ENCODE peak calls at places on chromosomes 16 and 17, in eight cellular contexts. N, F, R, K, H, D, X and C are unnamed samples.

GRCh38 chr17:15978606-15979005 is 20.9 kb downstream of the ZSWIM7 start:
- DNase-seq in N (no peak), F (no peak), R (no peak), K (no peak), H (no peak), D (no peak), X (no peak), C (no peak)

GRCh38 chr17:40809721-40810421 is 10.1 kb upstream of the KRT28 start:
- DNase-seq in N (peak), F (no peak), R (no peak), K (no peak), H (no peak), D (no peak), X (no peak), C (no peak)

GRCh38 chr16:86031141-86031678 is 132.2 kb downstream of the IRF8 start:
- DNase-seq in N (no peak), F (no peak), R (peak), K (no peak), H (no peak), D (no peak), X (no peak), C (no peak)

GRCh38 chr16:58137581-58137980 is 8.4 kb upstream of the CFAP20 start:
- DNase-seq in N (no peak), F (no peak), R (no peak), K (no peak), H (no peak), D (no peak), X (no peak), C (no peak)

GRCh38 chr17:8073627-8074485 is 13.7 kb downstream of the ALOX12B start:
- DNase-seq in N (peak), F (peak), R (peak), K (peak), H (peak), D (peak), X (peak), C (peak)

GRCh38 chr16:21184834-21185233 is 26.4 kb downstream of the LDAF1 start:
- DNase-seq in N (peak), F (no peak), R (no peak), K (no peak), H (no peak), D (no peak), X (no peak), C (no peak)

GRCh38 chr17:72408641-72409040 is 287.8 kb downstream of the SOX9 start:
- DNase-seq in N (no peak), F (no peak), R (no peak), K (no peak), H (no peak), D (no peak), X (no peak), C (no peak)

GRCh38 chr17:41492771-41493170 is 3.1 kb upstream of the KRT36 start:
- DNase-seq in N (no peak), F (no peak), R (no peak), K (peak), H (no peak), D (no peak), X (no peak), C (no peak)

GRCh38 chr17:77425791-77426641 is 285.2 kb downstream of the SEC14L1 start:
- DNase-seq in N (peak), F (peak), R (no peak), K (peak), H (no peak), D (peak), X (no peak), C (no peak)

GRCh38 chr17:35368086-35368824 is 5.2 kb downstream of the SLFN11 start:
- DNase-seq in N (no peak), F (no peak), R (peak), K (no peak), H (no peak), D (no peak), X (peak), C (peak)

GRCh38 chr17:4573682-4574081 is 10.6 kb upstream of the SMTNL2 start:
- DNase-seq in N (peak), F (no peak), R (no peak), K (no peak), H (no peak), D (no peak), X (peak), C (no peak)

GRCh38 chr17:68910789-68911431 is 44.3 kb downstream of the ABCA8 start:
- DNase-seq in N (no peak), F (no peak), R (no peak), K (no peak), H (no peak), D (no peak), X (no peak), C (no peak)

GRCh38 chr17:3916013-3916696 is at the start of gene P2RX1:
- DNase-seq in N (no peak), F (no peak), R (no peak), K (no peak), H (no peak), D (no peak), X (peak), C (peak)

GRCh38 chr17:7552621-7553051 is 3.8 kb downstream of the TNFSF12 start:
- DNase-seq in N (no peak), F (no peak), R (no peak), K (no peak), H (no peak), D (no peak), X (peak), C (peak)

GRCh38 chr16:52852978-52853377 is 199.7 kb downstream of the CHD9NB start:
- DNase-seq in N (no peak), F (no peak), R (no peak), K (no peak), H (no peak), D (no peak), X (no peak), C (no peak)

GRCh38 chr17:50042211-50042610 is 13.7 kb upstream of the ITGA3 start:
- DNase-seq in N (no peak), F (no peak), R (no peak), K (no peak), H (no peak), D (no peak), X (no peak), C (no peak)

GRCh38 chr16:27811881-27812280 is 251.6 kb downstream of the GSG1L start:
- DNase-seq in N (no peak), F (no peak), R (no peak), K (no peak), H (no peak), D (no peak), X (no peak), C (no peak)

GRCh38 chr16:85303354-85303883 is 191.1 kb upstream of the CIBAR2 start:
- DNase-seq in N (peak), F (peak), R (peak), K (peak), H (peak), D (no peak), X (no peak), C (peak)

DNA sequence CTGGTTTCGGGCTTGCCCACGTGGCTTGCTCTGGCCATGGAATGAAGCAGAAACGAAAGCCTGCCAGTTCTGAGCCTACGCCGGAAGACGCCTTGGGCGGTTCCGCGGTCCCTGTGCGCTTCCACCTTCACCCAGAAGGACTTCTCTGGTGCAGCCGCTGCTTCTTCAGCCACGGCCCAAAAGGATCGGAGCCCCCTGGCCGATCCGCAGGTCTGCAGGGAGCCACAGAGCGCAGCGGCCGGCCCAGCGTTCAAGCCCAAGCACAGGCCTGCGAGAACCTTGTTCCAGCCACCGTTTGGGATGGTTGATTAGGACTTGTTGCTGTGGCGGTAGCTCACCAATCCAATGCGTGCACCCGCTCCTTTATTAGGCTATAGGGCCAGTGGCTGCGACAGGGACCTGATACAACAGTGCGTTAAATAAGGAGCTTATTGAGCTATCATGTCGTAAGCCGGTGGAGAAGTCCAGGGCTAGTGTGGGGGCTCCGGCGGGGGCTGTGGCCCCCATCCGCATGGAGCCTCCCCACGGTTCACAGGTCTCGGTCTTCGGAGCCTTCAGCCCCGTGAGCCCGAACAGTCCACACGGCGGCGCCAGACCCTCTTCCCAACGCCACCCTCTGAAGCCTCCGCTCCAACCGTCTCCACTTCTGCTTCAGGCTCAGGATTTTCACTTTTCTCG is 10.2 kb upstream of the MPP2 start:
- DNase-seq in N (peak), F (peak), R (peak), K (no peak), H (no peak), D (no peak), X (peak), C (no peak)
- TF ChIP-seq EZH2phosphoT487 in N (no peak), F (no peak), R (no peak), K (no peak), H (no peak), D (no peak), X (no peak), C (no peak)

DNA sequence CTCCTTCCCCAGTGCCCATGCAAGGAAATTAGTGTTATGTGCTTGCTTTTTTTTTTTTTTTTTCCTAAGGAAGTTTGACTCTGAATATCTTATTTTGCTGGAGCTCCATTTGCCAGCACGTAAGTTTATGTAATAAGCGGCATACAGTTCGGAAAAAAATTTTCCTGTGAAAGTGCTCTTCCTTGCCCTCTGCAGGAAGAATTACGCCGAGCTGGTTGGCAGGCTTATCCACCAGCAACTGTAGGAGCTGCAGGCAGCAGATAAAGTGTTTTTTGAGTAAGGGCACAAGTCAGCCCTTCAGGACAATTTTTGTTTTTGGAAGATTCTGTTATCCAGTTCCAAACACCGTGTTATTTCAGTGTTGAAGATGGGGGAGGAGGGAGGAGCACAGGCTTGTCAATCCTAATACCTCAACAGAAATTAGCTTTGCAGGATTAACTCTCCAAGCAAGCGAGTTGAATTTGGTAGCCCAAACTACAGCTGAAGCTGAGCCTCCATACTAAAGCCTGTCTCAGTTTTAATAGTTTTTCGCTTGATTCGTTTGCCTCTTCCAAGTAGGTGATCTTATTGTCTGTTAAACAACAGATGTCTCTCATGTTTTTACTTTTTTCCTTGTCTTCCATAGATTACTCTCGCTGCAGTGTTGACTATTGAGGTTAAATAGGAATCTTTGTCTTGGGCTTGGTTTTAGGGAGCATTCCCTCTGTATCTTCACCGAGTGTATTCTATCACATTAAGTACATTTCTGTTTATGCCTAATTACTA is 1.1 kb downstream of the SPECC1 start:
- DNase-seq in N (peak), F (peak), R (peak), K (peak), H (peak), D (peak), X (peak), C (no peak)
- TF ChIP-seq EZH2phosphoT487 in N (no peak), F (peak), R (no peak), K (no peak), H (no peak), D (no peak), X (no peak), C (no peak)

DNA sequence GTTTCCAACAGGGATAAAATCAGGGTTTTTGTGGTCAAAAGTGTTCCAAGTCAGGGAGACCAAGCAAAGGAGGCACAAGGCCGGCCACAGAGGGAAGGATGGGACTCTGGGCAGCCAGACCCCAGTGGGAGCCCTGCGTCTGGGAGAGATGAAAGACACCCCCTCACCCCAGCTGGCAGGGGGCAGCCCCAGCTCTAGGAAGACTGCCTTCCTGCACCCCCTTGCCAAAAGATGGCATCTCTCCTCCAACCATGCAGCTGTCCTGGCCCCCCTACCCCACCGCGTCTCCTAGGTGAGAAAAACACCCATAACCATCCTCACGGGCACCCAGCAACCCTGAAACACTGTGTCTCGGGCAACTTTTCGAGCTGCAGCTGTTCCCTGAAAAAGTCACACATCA is 51.3 kb downstream of the CUEDC1 start:
- DNase-seq in N (no peak), F (no peak), R (no peak), K (no peak), H (no peak), D (no peak), X (no peak), C (no peak)
- TF ChIP-seq EZH2phosphoT487 in N (no peak), F (no peak), R (no peak), K (no peak), H (no peak), D (no peak), X (no peak), C (no peak)

DNA sequence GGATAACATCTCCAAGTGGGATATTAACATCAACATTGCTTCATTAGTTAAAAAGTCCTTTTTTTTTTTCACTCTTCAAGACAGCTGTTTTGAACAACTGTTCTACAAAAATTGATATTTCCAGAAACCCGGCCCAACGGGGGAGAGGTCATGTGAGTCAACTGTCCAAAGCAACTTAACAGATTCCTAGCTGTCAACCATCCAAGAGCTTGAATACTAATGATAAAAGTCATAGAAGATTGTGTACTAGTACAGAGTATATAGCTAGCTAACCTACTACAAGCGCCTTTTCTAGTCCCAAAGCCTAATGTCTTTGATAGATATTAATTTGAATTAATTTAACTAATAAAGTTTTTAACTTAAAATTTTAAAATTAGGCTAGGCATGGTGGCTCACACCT is 171.9 kb downstream of the CYB561 start:
- DNase-seq in N (peak), F (no peak), R (no peak), K (no peak), H (peak), D (peak), X (no peak), C (no peak)
- TF ChIP-seq EZH2phosphoT487 in N (no peak), F (no peak), R (no peak), K (no peak), H (no peak), D (no peak), X (no peak), C (no peak)

DNA sequence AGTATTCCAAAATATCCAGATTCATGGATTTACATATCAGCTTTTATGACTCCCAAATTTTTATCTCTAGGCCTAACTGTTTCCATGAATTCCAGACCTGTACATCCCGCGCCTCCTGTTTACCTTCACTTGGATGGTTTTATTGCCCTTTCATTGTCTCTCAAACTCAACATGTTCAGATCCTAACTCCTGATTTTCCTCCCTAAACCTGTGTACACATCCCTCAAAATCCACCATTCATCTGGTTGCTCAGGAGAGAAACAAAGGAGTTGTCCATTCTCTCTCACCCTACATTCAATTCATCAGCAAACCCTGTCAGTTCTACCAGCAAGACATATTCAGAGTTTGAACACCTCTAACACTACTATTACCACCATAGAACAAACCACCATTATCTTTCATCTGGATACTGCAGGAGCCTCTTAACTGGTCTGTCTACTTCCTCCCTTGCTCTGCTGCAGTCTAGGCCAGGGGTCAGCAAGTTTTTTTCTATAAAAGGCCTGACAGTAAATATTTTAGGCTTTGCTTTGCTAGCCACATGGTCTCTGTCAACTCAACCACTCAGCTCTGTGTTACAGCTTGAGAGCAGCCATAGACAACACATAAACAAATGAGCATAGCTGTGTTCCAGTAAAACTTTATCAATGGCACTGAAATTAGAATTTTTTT is 14.0 kb downstream of the KCTD19 start:
- DNase-seq in N (no peak), F (no peak), R (no peak), K (no peak), H (no peak), D (peak), X (no peak), C (no peak)
- TF ChIP-seq EZH2phosphoT487 in N (no peak), F (no peak), R (no peak), K (no peak), H (no peak), D (no peak), X (no peak), C (no peak)

GRCh38 chr16:50245417-50246298 is 20.7 kb upstream of the ADCY7 start:
- DNase-seq in N (peak), F (peak), R (peak), K (peak), H (peak), D (peak), X (peak), C (peak)
- TF ChIP-seq EZH2phosphoT487 in N (no peak), F (no peak), R (no peak), K (no peak), H (no peak), D (no peak), X (no peak), C (no peak)

GRCh38 chr17:57009737-57010445 is 32.0 kb downstream of the SCPEP1 start:
- DNase-seq in N (peak), F (peak), R (peak), K (peak), H (peak), D (peak), X (peak), C (peak)
- TF ChIP-seq EZH2phosphoT487 in N (no peak), F (no peak), R (no peak), K (no peak), H (no peak), D (no peak), X (no peak), C (no peak)

GRCh38 chr16:68490829-68491575 is 42.7 kb upstream of the SMPD3 start:
- DNase-seq in N (peak), F (no peak), R (peak), K (no peak), H (peak), D (peak), X (peak), C (peak)

GRCh38 chr16:68492151-68492500 is 43.8 kb upstream of the SMPD3 start:
- DNase-seq in N (no peak), F (no peak), R (no peak), K (no peak), H (no peak), D (no peak), X (no peak), C (no peak)

GRCh38 chr16:68490358-68490757 is 42.0 kb upstream of the SMPD3 start:
- DNase-seq in N (no peak), F (no peak), R (no peak), K (no peak), H (no peak), D (no peak), X (no peak), C (no peak)

GRCh38 chr16:68492501-68493411 is 44.4 kb upstream of the SMPD3 start:
- DNase-seq in N (no peak), F (no peak), R (no peak), K (no peak), H (no peak), D (no peak), X (no peak), C (peak)

DNA sequence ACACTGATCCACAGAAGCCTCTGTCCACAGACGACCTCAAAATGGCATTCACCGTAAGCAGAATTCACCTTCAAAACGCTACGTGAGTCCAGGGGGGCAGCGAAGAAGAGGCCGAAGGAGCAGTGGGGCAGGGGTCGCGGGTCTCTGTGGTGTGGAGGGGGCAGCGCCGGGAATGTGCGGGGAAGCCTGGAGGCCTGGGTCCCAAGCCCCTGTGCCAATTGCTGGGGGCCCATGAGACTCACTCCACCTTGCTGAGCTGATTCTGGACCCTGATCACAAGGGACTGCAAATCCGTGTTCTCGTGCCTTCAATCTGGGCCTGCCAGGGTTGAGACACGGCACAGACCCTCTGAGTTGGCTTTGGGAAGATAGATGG is 43.3 kb upstream of the SMPD3 start:
- DNase-seq in N (no peak), F (no peak), R (no peak), K (no peak), H (no peak), D (no peak), X (no peak), C (no peak)
- TF ChIP-seq EZH2phosphoT487 in N (no peak), F (no peak), R (no peak), K (no peak), H (no peak), D (no peak), X (no peak), C (no peak)

DNA sequence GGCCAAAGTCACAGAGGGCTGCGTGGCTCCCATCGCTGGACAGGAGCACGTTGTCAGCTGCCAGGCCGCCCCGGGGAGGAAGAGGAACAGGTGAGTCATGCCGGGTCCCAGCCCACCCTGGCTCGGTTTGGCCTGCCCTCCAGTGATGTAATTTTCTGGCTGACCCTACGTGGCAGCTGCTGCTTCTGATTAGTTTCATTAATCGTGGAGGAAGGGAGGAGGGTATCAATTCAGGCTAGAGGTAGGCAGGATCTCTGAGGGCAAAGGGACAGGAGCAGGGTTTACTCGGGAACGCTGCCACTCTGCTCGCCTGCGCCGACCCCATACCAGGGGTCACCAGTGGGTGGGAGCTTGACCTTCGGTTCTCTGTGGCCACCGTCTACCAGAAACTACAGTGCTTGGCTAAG is 11.7 kb upstream of the SPATA32 start:
- DNase-seq in N (peak), F (no peak), R (no peak), K (no peak), H (no peak), D (no peak), X (no peak), C (no peak)
- TF ChIP-seq EZH2phosphoT487 in N (no peak), F (no peak), R (no peak), K (no peak), H (no peak), D (no peak), X (no peak), C (no peak)